ENCODE peak calls at places on chromosome 20, in seven cellular contexts. A is stimulated activated CD4-positive, alpha-beta T cell treated with anti-CD3 and anti-CD28 coated beads, Interleukin-4, amount 100 ng/mL, for 24 hours; M is GM20000; F is lower lobe of right lung; W is activated CD8-positive, alpha-beta T cell treated with anti-CD3 and anti-CD28 coated beads for 36 hours; O is GM04504; C is effector CD4-positive, alpha-beta T cell. P is an unnamed sample.

GRCh38 chr20:59785986-59786753 is 147.3 kb downstream of the SYCP2 start:
- DNase-seq in W (no peak), A (no peak), F (no peak), O (no peak), C (no peak), M (no peak), P (no peak)

GRCh38 chr20:53691060-53691810 is 97.6 kb upstream of the ZNF217 start:
- DNase-seq in A (no peak), O (no peak), C (no peak), F (no peak), W (no peak), M (no peak), P (no peak)

GRCh38 chr20:36830791-36831691 is 44.9 kb upstream of the TLDC2 start:
- DNase-seq in W (no peak), F (peak; percentile 55), M (no peak), O (no peak), C (no peak), A (no peak), P (no peak)

GRCh38 chr20:29790510-29790909 is 1467.0 kb upstream of the DEFB115 start:
- DNase-seq in O (no peak), M (no peak), C (no peak), W (no peak), F (no peak), A (no peak), P (no peak)

GRCh38 chr20:36018208-36018988 is 50.0 kb downstream of the CNBD2 start:
- DNase-seq in O (no peak), W (no peak), M (no peak), A (no peak), C (no peak), F (no peak), P (no peak)

GRCh38 chr20:15036938-15037337 is 699.5 kb upstream of the FLRT3 start:
- DNase-seq in C (no peak), W (no peak), O (no peak), F (no peak), A (no peak), M (no peak), P (no peak)

GRCh38 chr20:44291754-44292153 is 19.2 kb downstream of the FITM2 start:
- DNase-seq in W (no peak), O (no peak), F (no peak), C (no peak), M (no peak), A (no peak), P (no peak)

GRCh38 chr20:23967616-23967979 is 21.0 kb downstream of the GGTLC1 start:
- DNase-seq in C (no peak), F (no peak), A (no peak), O (no peak), M (no peak), W (no peak), P (no peak)

GRCh38 chr20:38055294-38055693 is 21.7 kb downstream of the RPRD1B start:
- DNase-seq in C (no peak), W (no peak), F (no peak), O (no peak), M (no peak), A (no peak), P (no peak)

GRCh38 chr20:38601216-38602184 is at the start of gene ARHGAP40:
- DNase-seq in A (peak; percentile 4), M (peak; percentile 69), W (peak; percentile 58), O (no peak), F (peak; percentile 63), C (no peak), P (no peak)

GRCh38 chr20:24662286-24662685 is 192.9 kb downstream of the SYNDIG1 start:
- DNase-seq in M (no peak), O (no peak), W (no peak), A (no peak), F (no peak), C (no peak), P (no peak)

GRCh38 chr20:25039697-25040437 is 18.1 kb downstream of the ACSS1 start:
- DNase-seq in A (no peak), M (no peak), C (no peak), O (peak; percentile 54), F (peak; percentile 85), W (no peak), P (no peak)

GRCh38 chr20:3275064-3275935 is 36.3 kb upstream of the SLC4A11 start:
- DNase-seq in C (no peak), F (no peak), O (no peak), M (no peak), A (no peak), W (no peak), P (no peak)